ENCODE peak calls at places on chromosomes 3 and 15, in nine cellular contexts. G, D, W, E, V, T, I, C and Y are unnamed samples.

GRCh38 chr3:29525254-29525881 is 244.5 kb downstream of the RBMS3 start:
- DNase-seq in V (no peak), D (no peak), E (peak; percentile 57), W (no peak), C (peak; percentile 52), G (no peak), I (peak; percentile 90), T (peak; percentile 18), Y (no peak)

GRCh38 chr15:89340586-89340985 is 6.0 kb upstream of the POLG start:
- DNase-seq in V (no peak), I (peak; percentile 36), D (no peak), E (no peak), W (no peak), C (no peak), T (no peak), G (no peak), Y (no peak)

GRCh38 chr3:12965999-12966846 is 107.0 kb downstream of the IQSEC1 start:
- DNase-seq in D (no peak), V (no peak), C (no peak), E (no peak), T (no peak), G (peak; percentile 34), I (no peak), W (no peak), Y (no peak)

GRCh38 chr3:18643290-18643689 is 218.2 kb upstream of the SATB1 start:
- DNase-seq in W (no peak), V (no peak), G (no peak), T (no peak), C (no peak), D (no peak), E (no peak), I (no peak), Y (no peak)

GRCh38 chr15:92365079-92365478 is 28.6 kb upstream of the ST8SIA2 start:
- DNase-seq in T (no peak), I (peak; percentile 24), G (no peak), E (no peak), V (no peak), C (no peak), W (no peak), D (no peak), Y (no peak)

GRCh38 chr3:32176989-32177701 is 61.3 kb upstream of the CMTM8 start:
- DNase-seq in E (no peak), T (peak; percentile 37), G (peak; percentile 64), V (peak; percentile 59), I (peak; percentile 58), C (no peak), W (peak; percentile 67), D (peak; percentile 32), Y (no peak)

GRCh38 chr3:119810018-119810435 is 28.1 kb downstream of the NR1I2 start:
- DNase-seq in I (peak; percentile 32), W (no peak), D (no peak), G (no peak), E (peak; percentile 27), V (peak; percentile 56), C (no peak), T (peak; percentile 18), Y (peak; percentile 11)

GRCh38 chr3:71069797-71070196 is 513.7 kb downstream of the FOXP1 start:
- DNase-seq in W (peak; percentile 76), C (peak; percentile 53), E (peak; percentile 73), I (peak; percentile 79), V (peak; percentile 81), T (no peak), D (peak; percentile 57), G (peak; percentile 55), Y (peak; percentile 46)

GRCh38 chr15:90557651-90558084 is 27.9 kb downstream of the CRTC3 start:
- DNase-seq in T (peak; percentile 65), E (peak; percentile 94), D (no peak), I (peak; percentile 51), V (no peak), G (no peak), C (peak; percentile 87), W (no peak), Y (no peak)

GRCh38 chr3:63874769-63875168 is 11.1 kb downstream of the ATXN7 start:
- DNase-seq in G (no peak), V (no peak), I (no peak), C (no peak), W (no peak), E (no peak), D (no peak), T (no peak), Y (no peak)

GRCh38 chr15:36567445-36567844 is 12.0 kb upstream of the CDIN1 start:
- DNase-seq in E (no peak), C (no peak), W (no peak), G (no peak), T (no peak), I (no peak), D (no peak), V (no peak), Y (no peak)

GRCh38 chr15:100786901-100787566 is 92.6 kb upstream of the ALDH1A3 start:
- DNase-seq in E (no peak), W (no peak), C (no peak), V (no peak), I (no peak), D (no peak), G (no peak), T (no peak), Y (no peak)

GRCh38 chr3:78148986-78149717 is 1109.3 kb downstream of the ROBO2 start:
- DNase-seq in V (no peak), G (no peak), T (peak; percentile 43), D (no peak), I (peak; percentile 63), W (no peak), E (no peak), C (no peak), Y (no peak)

GRCh38 chr15:42891569-42891968 is 29.0 kb downstream of the TTBK2 start:
- DNase-seq in D (no peak), E (no peak), T (peak; percentile 25), G (no peak), C (no peak), V (no peak), W (no peak), I (peak; percentile 13), Y (no peak)

DNA sequence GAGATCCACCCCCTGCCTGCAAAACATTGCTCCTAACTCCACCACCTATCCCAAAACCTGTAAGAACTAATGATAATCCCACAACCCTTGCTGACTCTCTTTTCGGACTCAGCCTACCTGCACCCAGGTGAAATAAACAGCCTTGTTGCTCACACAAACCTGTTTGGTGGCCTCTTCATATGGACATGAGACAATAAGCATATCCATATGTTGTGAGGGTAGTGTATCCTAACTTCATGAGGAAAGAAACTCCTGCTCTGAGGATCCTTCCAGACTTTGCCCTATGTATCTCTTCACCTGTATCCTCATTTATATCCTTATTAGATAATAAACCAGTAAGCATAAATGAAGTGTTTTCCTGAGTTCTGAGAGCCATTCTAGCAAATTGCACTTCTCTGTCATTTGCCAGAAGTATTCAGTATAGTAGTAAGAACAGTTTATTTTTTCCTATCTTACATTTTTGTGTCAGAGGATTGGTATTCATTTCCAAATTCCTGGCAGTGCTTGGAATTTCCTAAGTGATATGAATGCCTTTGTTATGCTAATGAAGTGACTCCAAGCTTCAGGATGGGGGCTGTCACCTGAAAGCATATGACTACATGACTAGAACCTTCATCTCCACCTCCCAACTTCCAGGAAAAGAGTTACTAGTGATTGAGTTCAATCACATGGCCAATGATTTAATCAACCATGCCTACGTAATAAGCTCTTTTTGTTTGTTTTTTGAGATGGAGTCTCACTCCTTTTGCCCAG is 30.2 kb downstream of the TTBK2 start:
- DNase-seq in D (no peak), G (no peak), V (no peak), C (no peak), I (peak; percentile 45), T (peak; percentile 88), E (no peak), W (no peak), Y (no peak)
- H3K9me3 ChIP-seq in D (no peaks in the 10 kb centered on the region), G (no peaks in the 10 kb centered on the region), V (no peaks in the 10 kb centered on the region), C (no peaks in the 10 kb centered on the region), I (no peaks in the 10 kb centered on the region), T (peaks cover 6% of the 10 kb centered on the region), E (no peaks in the 10 kb centered on the region), W (peaks cover 9% of the 10 kb centered on the region), Y (no peaks in the 10 kb centered on the region)

DNA sequence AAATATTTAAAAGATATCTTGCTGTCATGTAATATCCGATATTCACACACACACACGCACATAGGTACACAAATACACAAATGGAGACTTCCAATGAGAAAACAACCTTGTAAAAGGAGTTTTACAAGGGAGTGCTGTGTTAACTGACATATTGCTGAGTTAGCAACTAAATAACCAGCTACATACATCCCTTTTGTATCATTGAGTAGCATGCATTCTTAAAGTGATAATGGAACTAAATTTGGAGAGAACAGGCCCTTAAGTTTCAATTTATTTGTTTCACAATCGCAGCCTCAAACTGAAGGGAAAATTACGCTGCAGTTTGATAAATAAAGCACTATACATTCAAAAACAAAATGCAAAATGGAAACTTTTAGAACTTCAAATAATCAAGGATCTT is 1046.0 kb upstream of the NR2F2 start:
- DNase-seq in V (no peak), W (no peak), C (no peak), E (no peak), G (no peak), D (no peak), I (no peak), T (no peak), Y (no peak)
- H3K9me3 ChIP-seq in V (no peaks in the 10 kb centered on the region), W (no peaks in the 10 kb centered on the region), C (no peaks in the 10 kb centered on the region), E (no peaks in the 10 kb centered on the region), G (no peaks in the 10 kb centered on the region), D (no peaks in the 10 kb centered on the region), I (no peaks in the 10 kb centered on the region), T (no peaks in the 10 kb centered on the region), Y (no peaks in the 10 kb centered on the region)

DNA sequence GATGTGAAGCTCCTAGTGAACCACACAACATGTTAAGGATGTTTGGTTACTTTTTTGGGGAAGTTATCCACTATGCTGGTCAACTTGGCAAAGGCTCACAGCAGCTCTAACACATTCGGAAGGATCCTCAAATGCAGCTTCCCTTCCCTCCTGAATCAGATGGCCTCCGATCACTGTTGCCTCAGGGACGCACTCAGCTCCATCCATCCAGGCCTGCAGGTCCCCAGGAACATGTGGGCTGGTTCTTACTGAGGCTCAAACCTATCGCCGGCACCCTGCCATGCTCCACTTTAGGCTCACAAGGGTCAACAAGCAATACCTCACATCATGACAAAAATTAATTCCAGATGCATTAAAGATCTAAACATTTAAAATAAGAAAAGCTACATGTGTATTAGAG is 68.0 kb downstream of the CORO2B start:
- DNase-seq in W (no peak), G (no peak), E (no peak), V (no peak), I (no peak), D (no peak), C (no peak), T (no peak), Y (no peak)
- H3K9me3 ChIP-seq in W (no peaks in the 10 kb centered on the region), G (no peaks in the 10 kb centered on the region), E (no peaks in the 10 kb centered on the region), V (no peaks in the 10 kb centered on the region), I (no peaks in the 10 kb centered on the region), D (no peaks in the 10 kb centered on the region), C (no peaks in the 10 kb centered on the region), T (no peaks in the 10 kb centered on the region), Y (no peaks in the 10 kb centered on the region)

DNA sequence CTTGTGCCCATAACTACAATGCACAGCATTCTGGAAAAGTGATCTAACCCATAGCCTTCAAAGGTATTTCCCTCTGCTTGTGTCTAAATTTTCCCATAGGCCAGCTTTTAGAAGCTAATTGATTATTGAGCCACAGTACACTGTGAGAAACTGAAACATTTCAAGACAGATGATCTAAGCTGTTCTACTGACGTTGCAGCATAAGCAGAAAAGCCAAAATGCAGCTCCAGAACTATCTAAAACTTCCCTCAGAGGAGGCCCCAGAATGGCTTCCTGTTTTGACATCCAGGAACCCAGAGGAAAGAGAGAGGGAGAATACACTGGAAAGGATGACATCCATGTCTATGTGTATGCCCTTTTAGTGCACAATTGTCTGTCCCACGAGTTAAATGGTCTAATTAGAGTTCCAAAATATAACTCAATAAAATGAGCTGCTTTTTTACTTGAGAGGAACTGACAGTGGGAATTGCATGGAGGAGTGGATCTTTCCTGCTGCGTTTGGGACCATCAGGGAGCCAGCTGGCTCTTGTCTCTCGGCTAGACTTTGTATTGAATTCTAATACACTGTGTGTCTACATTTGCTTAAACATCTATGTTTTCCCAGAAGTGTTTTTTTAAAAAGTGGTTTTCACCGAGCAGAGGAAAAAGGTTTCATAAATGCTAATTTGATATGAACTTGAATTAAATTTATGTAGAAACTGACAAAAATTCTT is 688.1 kb downstream of the ZNF385D start:
- DNase-seq in C (no peak), D (no peak), W (no peak), G (no peak), E (no peak), V (no peak), I (peak; percentile 67), T (no peak), Y (no peak)
- H3K9me3 ChIP-seq in C (no peaks in the 10 kb centered on the region), D (no peaks in the 10 kb centered on the region), W (no peaks in the 10 kb centered on the region), G (no peaks in the 10 kb centered on the region), E (no peaks in the 10 kb centered on the region), V (no peaks in the 10 kb centered on the region), I (no peaks in the 10 kb centered on the region), T (no peaks in the 10 kb centered on the region), Y (no peaks in the 10 kb centered on the region)